ENCODE peak calls at places on chromosome 18, in seven cellular contexts. M is endodermal cell, Q is upper lobe of left lung, X is Calu3, G is AG10803, D is GM10248, F is tibial artery. R is an unnamed sample.
A peak's percentile ranks its signal among the peaks of the same experiment; 100 is the strongest.

GRCh38 chr18:59065684-59066083 is 74.0 kb upstream of the SEC11C start:
- DNase-seq in M (no peak), Q (no peak), X (no peak), G (no peak), D (no peak), F (no peak), R (no peak)

GRCh38 chr18:51278045-51278649 is 80.7 kb upstream of the MEX3C start:
- DNase-seq in M (peak; percentile 90), Q (no peak), X (peak; percentile 66), G (no peak), D (no peak), F (no peak), R (peak; percentile 73)

GRCh38 chr18:60010984-60011383 is 111.2 kb downstream of the PMAIP1 start:
- DNase-seq in M (no peak), Q (peak; percentile 82), X (no peak), G (no peak), D (no peak), F (no peak), R (no peak)

GRCh38 chr18:68103561-68103960 is 587.0 kb upstream of the DSEL start:
- DNase-seq in M (no peak), Q (no peak), X (no peak), G (no peak), D (no peak), F (no peak), R (no peak)

GRCh38 chr18:54130177-54130576 is 94.3 kb downstream of the MBD2 start:
- DNase-seq in M (no peak), Q (no peak), X (no peak), G (peak; percentile 53), D (no peak), F (no peak), R (no peak)

GRCh38 chr18:58314284-58314683 is 270.3 kb downstream of the NEDD4L start:
- DNase-seq in M (no peak), Q (no peak), X (peak; percentile 49), G (peak; percentile 97), D (no peak), F (peak; percentile 76), R (no peak)

GRCh38 chr18:1998121-1998520 is 573.2 kb downstream of the METTL4 start:
- DNase-seq in M (no peak), Q (no peak), X (no peak), G (no peak), D (no peak), F (no peak), R (no peak)

GRCh38 chr18:25093131-25093530 is 258.8 kb downstream of the ZNF521 start:
- DNase-seq in M (no peak), Q (no peak), X (no peak), G (no peak), D (no peak), F (no peak), R (no peak)

GRCh38 chr18:79950440-79951341 is 762 bp downstream of the SLC66A2 start:
- DNase-seq in M (peak; percentile 73), Q (peak; percentile 93), X (peak; percentile 23), G (peak; percentile 27), D (no peak), F (no peak), R (no peak)

GRCh38 chr18:11955299-11956029 is 25.8 kb upstream of the IMPA2 start:
- DNase-seq in M (peak; percentile 79), Q (no peak), X (no peak), G (peak; percentile 83), D (no peak), F (no peak), R (no peak)

GRCh38 chr18:42446195-42446594 is 491.2 kb downstream of the PIK3C3 start:
- DNase-seq in M (no peak), Q (no peak), X (no peak), G (peak; percentile 52), D (no peak), F (no peak), R (no peak)

GRCh38 chr18:41353726-41354125 is 601.3 kb upstream of the PIK3C3 start:
- DNase-seq in M (no peak), Q (no peak), X (no peak), G (no peak), D (no peak), F (no peak), R (no peak)

GRCh38 chr18:22668496-22668895 is 250.8 kb upstream of the CTAGE1 start:
- DNase-seq in M (no peak), Q (no peak), X (no peak), G (peak; percentile 12), D (no peak), F (no peak), R (no peak)

GRCh38 chr18:11714244-11714918 is 25.3 kb downstream of the GNAL start:
- DNase-seq in M (peak; percentile 82), Q (no peak), X (no peak), G (no peak), D (no peak), F (no peak), R (no peak)

GRCh38 chr18:22625406-22625805 is 207.7 kb upstream of the CTAGE1 start:
- DNase-seq in M (no peak), Q (no peak), X (no peak), G (no peak), D (no peak), F (no peak), R (no peak)

GRCh38 chr18:60549338-60549960 is 176.9 kb upstream of the MC4R start:
- DNase-seq in M (peak; percentile 53), Q (no peak), X (peak; percentile 30), G (peak; percentile 85), D (peak; percentile 30), F (no peak), R (peak; percentile 24)

GRCh38 chr18:76256897-76257500 is 238.0 kb downstream of the ZNF516 start:
- DNase-seq in M (peak; percentile 74), Q (no peak), X (peak; percentile 37), G (peak; percentile 74), D (no peak), F (no peak), R (peak; percentile 15)

GRCh38 chr18:74724186-74724585 is 126.5 kb downstream of the ZNF407 start:
- DNase-seq in M (no peak), Q (no peak), X (no peak), G (peak; percentile 82), D (no peak), F (no peak), R (no peak)

GRCh38 chr18:62944454-62944853 is 229.1 kb downstream of the PHLPP1 start:
- DNase-seq in M (no peak), Q (no peak), X (no peak), G (no peak), D (no peak), F (no peak), R (no peak)
- TF ChIP-seq CTCF in M (peak; percentile 45), Q (no peak), X (no peak), G (no peak), D (peak; percentile 6), F (no peak), R (no peak)

GRCh38 chr18:33831424-33831823 is 253.4 kb downstream of the ASXL3 start:
- DNase-seq in M (no peak), Q (no peak), X (no peak), G (no peak), D (no peak), F (no peak), R (no peak)

GRCh38 chr18:33830210-33830609 is 252.2 kb downstream of the ASXL3 start:
- DNase-seq in M (no peak), Q (no peak), X (no peak), G (no peak), D (no peak), F (no peak), R (no peak)

GRCh38 chr18:33828949-33829348 is 250.9 kb downstream of the ASXL3 start:
- DNase-seq in M (no peak), Q (no peak), X (no peak), G (no peak), D (no peak), F (no peak), R (no peak)

GRCh38 chr18:33821503-33821902 is 243.5 kb downstream of the ASXL3 start:
- DNase-seq in M (no peak), Q (no peak), X (no peak), G (peak; percentile 25), D (no peak), F (no peak), R (no peak)

DNA sequence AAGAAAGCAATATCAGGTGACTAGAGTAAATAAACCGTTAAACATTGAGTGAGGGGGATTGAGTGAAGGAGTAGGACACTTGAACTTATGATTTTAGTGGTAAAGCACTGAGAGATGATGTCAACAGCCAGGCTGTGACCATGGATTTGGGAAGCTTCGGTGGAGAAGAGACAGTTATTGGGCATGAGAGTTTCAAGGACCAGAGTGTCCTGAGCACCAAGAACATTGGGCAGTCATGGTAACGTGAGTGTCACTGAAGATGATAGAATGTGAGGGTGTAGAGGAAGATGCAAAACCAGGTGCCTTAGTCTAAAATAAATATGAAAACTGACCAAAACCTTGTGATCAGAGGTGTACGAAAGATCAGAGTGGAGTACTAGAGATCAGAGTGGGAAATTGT is 248.1 kb downstream of the ASXL3 start:
- DNase-seq in M (no peak), Q (no peak), X (no peak), G (no peak), D (no peak), F (no peak), R (no peak)
- TF ChIP-seq CTCF in M (no peak), Q (no peak), X (no peak), G (no peak), D (no peak), F (no peak), R (no peak)

GRCh38 chr18:56479836-56480235 is 158.6 kb downstream of the TXNL1 start:
- DNase-seq in M (no peak), Q (no peak), X (no peak), G (peak; percentile 7), D (no peak), F (no peak), R (no peak)
- TF ChIP-seq CTCF in M (no peak), Q (no peak), X (no peak), G (no peak), D (no peak), F (no peak), R (no peak)

GRCh38 chr18:69894467-69894866 is 53.2 kb downstream of the CD226 start:
- DNase-seq in M (no peak), Q (no peak), X (no peak), G (no peak), D (no peak), F (no peak), R (no peak)

GRCh38 chr18:69895081-69896047 is 52.3 kb downstream of the CD226 start:
- DNase-seq in M (peak; percentile 70), Q (no peak), X (no peak), G (no peak), D (no peak), F (no peak), R (peak; percentile 60)

GRCh38 chr18:69900941-69901340 is 46.7 kb downstream of the CD226 start:
- DNase-seq in M (no peak), Q (no peak), X (no peak), G (no peak), D (no peak), F (no peak), R (no peak)

GRCh38 chr18:69897397-69898108 is 50.1 kb downstream of the CD226 start:
- DNase-seq in M (no peak), Q (no peak), X (no peak), G (no peak), D (peak; percentile 35), F (no peak), R (peak; percentile 68)

DNA sequence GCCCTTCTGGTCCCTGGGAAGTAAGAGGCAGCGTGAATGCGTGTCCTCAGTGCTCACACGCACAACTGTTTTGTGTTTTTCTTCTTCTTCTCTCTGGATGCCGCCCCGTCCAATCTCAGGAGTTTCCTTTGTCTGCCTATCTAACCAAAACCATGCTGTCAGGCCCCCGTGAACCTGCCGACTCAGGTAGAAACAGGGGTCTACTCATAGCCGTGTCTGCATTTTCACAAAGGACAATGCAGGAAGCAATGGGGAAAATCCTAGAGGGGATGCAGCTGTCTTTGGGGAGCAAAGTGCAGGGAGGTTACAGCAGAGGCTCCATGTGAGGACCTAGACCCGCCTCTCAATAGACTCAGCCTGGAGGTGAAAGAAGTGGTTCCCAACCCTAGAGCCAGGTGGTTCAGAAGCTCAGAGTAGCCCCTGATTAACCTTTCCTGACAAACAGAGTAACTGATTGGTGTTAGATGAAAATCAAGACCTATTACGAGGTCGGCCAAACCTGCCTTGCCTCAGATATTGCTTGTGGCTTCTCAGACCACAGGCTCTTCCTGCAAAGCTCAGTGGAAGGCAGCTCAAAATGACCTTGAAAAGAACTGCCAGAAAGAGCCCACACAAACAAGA is 49.3 kb downstream of the CD226 start:
- DNase-seq in M (no peak), Q (no peak), X (no peak), G (no peak), D (peak; percentile 35), F (no peak), R (peak; percentile 55)
- TF ChIP-seq CTCF in M (no peak), Q (no peak), X (no peak), G (no peak), D (no peak), F (no peak), R (no peak)